ENCODE peak calls at places on chromosomes 13 and 19, in seven cellular contexts. One of them, this sample, is unnamed.

GRCh38 chr13:106426909-106427308 is 108.6 kb downstream of the EFNB2 start:
- DNase-seq in activated T-cell treated with anti-CD3 and anti-CD28 coated beads, Interleukin-2, amount 50 U/mL, for 24 hours: no peak
- DNase-seq in NCI-H524: no peak
- DNase-seq in psoas muscle: no peak
- DNase-seq in GM23248: no peak
- DNase-seq in activated naive CD8-positive, alpha-beta T cell treated with anti-CD3 and anti-CD28 coated beads, Interleukin-2, amount 50 U/mL, for 24 hours: no peak
- DNase-seq in ELR: no peak
- DNase-seq in this sample: no peak

GRCh38 chr19:4581381-4582111 is 22.1 kb upstream of the SEMA6B start:
- DNase-seq in NCI-H524: peak
- DNase-seq in activated T-cell treated with anti-CD3 and anti-CD28 coated beads, Interleukin-2, amount 50 U/mL, for 24 hours: no peak
- DNase-seq in ELR: peak
- DNase-seq in activated naive CD8-positive, alpha-beta T cell treated with anti-CD3 and anti-CD28 coated beads, Interleukin-2, amount 50 U/mL, for 24 hours: peak
- DNase-seq in GM23248: no peak
- DNase-seq in psoas muscle: no peak
- DNase-seq in this sample: peak

GRCh38 chr19:15372891-15373301 is 6.7 kb downstream of the AKAP8 start:
- DNase-seq in ELR: no peak
- DNase-seq in activated naive CD8-positive, alpha-beta T cell treated with anti-CD3 and anti-CD28 coated beads, Interleukin-2, amount 50 U/mL, for 24 hours: no peak
- DNase-seq in activated T-cell treated with anti-CD3 and anti-CD28 coated beads, Interleukin-2, amount 50 U/mL, for 24 hours: no peak
- DNase-seq in GM23248: no peak
- DNase-seq in NCI-H524: no peak
- DNase-seq in psoas muscle: no peak
- DNase-seq in this sample: no peak

GRCh38 chr19:35118268-35119026 is 2.8 kb downstream of the FXYD3 start:
- DNase-seq in activated T-cell treated with anti-CD3 and anti-CD28 coated beads, Interleukin-2, amount 50 U/mL, for 24 hours: no peak
- DNase-seq in activated naive CD8-positive, alpha-beta T cell treated with anti-CD3 and anti-CD28 coated beads, Interleukin-2, amount 50 U/mL, for 24 hours: no peak
- DNase-seq in psoas muscle: no peak
- DNase-seq in ELR: no peak
- DNase-seq in GM23248: no peak
- DNase-seq in NCI-H524: no peak
- DNase-seq in this sample: no peak

GRCh38 chr19:51365211-51366049 is 758 bp downstream of the ETFB start:
- DNase-seq in GM23248: peak
- DNase-seq in psoas muscle: peak
- DNase-seq in activated T-cell treated with anti-CD3 and anti-CD28 coated beads, Interleukin-2, amount 50 U/mL, for 24 hours: peak
- DNase-seq in NCI-H524: no peak
- DNase-seq in ELR: peak
- DNase-seq in activated naive CD8-positive, alpha-beta T cell treated with anti-CD3 and anti-CD28 coated beads, Interleukin-2, amount 50 U/mL, for 24 hours: no peak
- DNase-seq in this sample: peak

GRCh38 chr19:39430675-39431593 is 4.8 kb downstream of the RPS16 start:
- DNase-seq in psoas muscle: no peak
- DNase-seq in activated naive CD8-positive, alpha-beta T cell treated with anti-CD3 and anti-CD28 coated beads, Interleukin-2, amount 50 U/mL, for 24 hours: peak
- DNase-seq in ELR: peak
- DNase-seq in GM23248: peak
- DNase-seq in NCI-H524: no peak
- DNase-seq in activated T-cell treated with anti-CD3 and anti-CD28 coated beads, Interleukin-2, amount 50 U/mL, for 24 hours: peak
- DNase-seq in this sample: peak

GRCh38 chr13:108922108-108922507 is 292.7 kb downstream of the MYO16 start:
- DNase-seq in activated T-cell treated with anti-CD3 and anti-CD28 coated beads, Interleukin-2, amount 50 U/mL, for 24 hours: no peak
- DNase-seq in psoas muscle: no peak
- DNase-seq in GM23248: no peak
- DNase-seq in ELR: no peak
- DNase-seq in NCI-H524: no peak
- DNase-seq in activated naive CD8-positive, alpha-beta T cell treated with anti-CD3 and anti-CD28 coated beads, Interleukin-2, amount 50 U/mL, for 24 hours: no peak
- DNase-seq in this sample: no peak

GRCh38 chr19:13841339-13842293 is 35.3 kb upstream of the NANOS3 start:
- DNase-seq in GM23248: peak
- DNase-seq in activated T-cell treated with anti-CD3 and anti-CD28 coated beads, Interleukin-2, amount 50 U/mL, for 24 hours: peak
- DNase-seq in ELR: peak
- DNase-seq in activated naive CD8-positive, alpha-beta T cell treated with anti-CD3 and anti-CD28 coated beads, Interleukin-2, amount 50 U/mL, for 24 hours: peak
- DNase-seq in psoas muscle: peak
- DNase-seq in NCI-H524: no peak
- DNase-seq in this sample: peak

GRCh38 chr19:42081584-42082258 is 5.8 kb downstream of the ZNF574 start:
- DNase-seq in NCI-H524: peak
- DNase-seq in psoas muscle: no peak
- DNase-seq in ELR: peak
- DNase-seq in activated naive CD8-positive, alpha-beta T cell treated with anti-CD3 and anti-CD28 coated beads, Interleukin-2, amount 50 U/mL, for 24 hours: no peak
- DNase-seq in activated T-cell treated with anti-CD3 and anti-CD28 coated beads, Interleukin-2, amount 50 U/mL, for 24 hours: no peak
- DNase-seq in GM23248: peak
- DNase-seq in this sample: peak

GRCh38 chr13:109802936-109803335 is 16.6 kb upstream of the IRS2 start:
- DNase-seq in psoas muscle: no peak
- DNase-seq in NCI-H524: no peak
- DNase-seq in activated naive CD8-positive, alpha-beta T cell treated with anti-CD3 and anti-CD28 coated beads, Interleukin-2, amount 50 U/mL, for 24 hours: no peak
- DNase-seq in ELR: no peak
- DNase-seq in activated T-cell treated with anti-CD3 and anti-CD28 coated beads, Interleukin-2, amount 50 U/mL, for 24 hours: no peak
- DNase-seq in GM23248: no peak
- DNase-seq in this sample: no peak

GRCh38 chr19:798415-799075 is 1.3 kb downstream of the PTBP1 start:
- DNase-seq in psoas muscle: peak
- DNase-seq in activated T-cell treated with anti-CD3 and anti-CD28 coated beads, Interleukin-2, amount 50 U/mL, for 24 hours: peak
- DNase-seq in ELR: no peak
- DNase-seq in activated naive CD8-positive, alpha-beta T cell treated with anti-CD3 and anti-CD28 coated beads, Interleukin-2, amount 50 U/mL, for 24 hours: no peak
- DNase-seq in NCI-H524: no peak
- DNase-seq in GM23248: peak
- DNase-seq in this sample: no peak

GRCh38 chr19:19873381-19873780 is 7.7 kb downstream of the ZNF253 start:
- DNase-seq in GM23248: peak
- DNase-seq in activated naive CD8-positive, alpha-beta T cell treated with anti-CD3 and anti-CD28 coated beads, Interleukin-2, amount 50 U/mL, for 24 hours: no peak
- DNase-seq in ELR: peak
- DNase-seq in psoas muscle: no peak
- DNase-seq in activated T-cell treated with anti-CD3 and anti-CD28 coated beads, Interleukin-2, amount 50 U/mL, for 24 hours: no peak
- DNase-seq in NCI-H524: no peak
- DNase-seq in this sample: peak

GRCh38 chr13:42369071-42369795 is 97.3 kb downstream of the AKAP11 start:
- DNase-seq in activated T-cell treated with anti-CD3 and anti-CD28 coated beads, Interleukin-2, amount 50 U/mL, for 24 hours: peak
- DNase-seq in activated naive CD8-positive, alpha-beta T cell treated with anti-CD3 and anti-CD28 coated beads, Interleukin-2, amount 50 U/mL, for 24 hours: no peak
- DNase-seq in psoas muscle: no peak
- DNase-seq in ELR: no peak
- DNase-seq in NCI-H524: no peak
- DNase-seq in GM23248: no peak
- DNase-seq in this sample: no peak

GRCh38 chr13:20173121-20173746 is 12.4 kb upstream of the GJA3 start:
- DNase-seq in NCI-H524: no peak
- DNase-seq in psoas muscle: no peak
- DNase-seq in activated T-cell treated with anti-CD3 and anti-CD28 coated beads, Interleukin-2, amount 50 U/mL, for 24 hours: no peak
- DNase-seq in ELR: no peak
- DNase-seq in activated naive CD8-positive, alpha-beta T cell treated with anti-CD3 and anti-CD28 coated beads, Interleukin-2, amount 50 U/mL, for 24 hours: no peak
- DNase-seq in GM23248: peak
- DNase-seq in this sample: no peak

GRCh38 chr13:101512650-101513049 is 60.2 kb downstream of the ITGBL1 start:
- DNase-seq in psoas muscle: no peak
- DNase-seq in ELR: peak
- DNase-seq in activated T-cell treated with anti-CD3 and anti-CD28 coated beads, Interleukin-2, amount 50 U/mL, for 24 hours: no peak
- DNase-seq in activated naive CD8-positive, alpha-beta T cell treated with anti-CD3 and anti-CD28 coated beads, Interleukin-2, amount 50 U/mL, for 24 hours: no peak
- DNase-seq in NCI-H524: no peak
- DNase-seq in GM23248: peak
- DNase-seq in this sample: peak

GRCh38 chr19:288911-289310 is 2.3 kb downstream of the PLPP2 start:
- DNase-seq in psoas muscle: no peak
- DNase-seq in activated T-cell treated with anti-CD3 and anti-CD28 coated beads, Interleukin-2, amount 50 U/mL, for 24 hours: no peak
- DNase-seq in NCI-H524: no peak
- DNase-seq in GM23248: no peak
- DNase-seq in ELR: no peak
- DNase-seq in activated naive CD8-positive, alpha-beta T cell treated with anti-CD3 and anti-CD28 coated beads, Interleukin-2, amount 50 U/mL, for 24 hours: no peak
- DNase-seq in this sample: no peak

GRCh38 chr13:28819046-28819747 is 942 bp upstream of the MTUS2 start:
- DNase-seq in ELR: peak
- DNase-seq in psoas muscle: no peak
- DNase-seq in GM23248: peak
- DNase-seq in activated T-cell treated with anti-CD3 and anti-CD28 coated beads, Interleukin-2, amount 50 U/mL, for 24 hours: no peak
- DNase-seq in NCI-H524: peak
- DNase-seq in activated naive CD8-positive, alpha-beta T cell treated with anti-CD3 and anti-CD28 coated beads, Interleukin-2, amount 50 U/mL, for 24 hours: no peak
- DNase-seq in this sample: peak

GRCh38 chr13:70171151-70171550 is 62.9 kb upstream of the KLHL1 start:
- DNase-seq in psoas muscle: no peak
- DNase-seq in NCI-H524: no peak
- DNase-seq in activated naive CD8-positive, alpha-beta T cell treated with anti-CD3 and anti-CD28 coated beads, Interleukin-2, amount 50 U/mL, for 24 hours: no peak
- DNase-seq in GM23248: no peak
- DNase-seq in ELR: peak
- DNase-seq in activated T-cell treated with anti-CD3 and anti-CD28 coated beads, Interleukin-2, amount 50 U/mL, for 24 hours: no peak
- DNase-seq in this sample: no peak